ENCODE peak calls at places on chromosomes 12 and 14, in nine cellular contexts. V is lower lobe of right lung; D is stimulated activated CD4-positive, alpha-beta T cell treated with anti-CD3 and anti-CD28 coated beads, Interleukin-12 subunit alpha, Interleukin-12 subunit beta, amount 100 ng/mL, for 4 hours; B is T-cell; R is right cardiac atrium; E is RWPE1; I is activated CD4-positive, alpha-beta T cell treated with anti-CD3 and anti-CD28 coated beads, Interleukin-2, amount 50 U/mL, for 1 hour; O is AG10803; W is NCI-H1694 treated with DMSO at 0.1 percent for 48 hours. G is an unnamed sample.

GRCh38 chr12:2312156-2312555 is 259.4 kb downstream of the CACNA1C start:
- DNase-seq in V (no peak), D (no peak), B (no peak), R (no peak), E (no peak), I (no peak), O (no peak), W (no peak), G (no peak)

GRCh38 chr14:41586237-41586636 is 20.4 kb upstream of the LRFN5 start:
- DNase-seq in V (no peak), D (no peak), B (no peak), R (no peak), E (no peak), I (no peak), O (no peak), W (no peak), G (no peak)

GRCh38 chr12:52004042-52004648 is 2.6 kb upstream of the TAMALIN start:
- DNase-seq in V (no peak), D (no peak), B (no peak), R (peak; percentile 82), E (peak; percentile 62), I (no peak), O (peak; percentile 56), W (peak; percentile 20), G (no peak)

GRCh38 chr14:68762944-68763831 is 29.7 kb downstream of the ZFP36L1 start:
- DNase-seq in V (peak; percentile 54), D (no peak), B (no peak), R (peak; percentile 95), E (no peak), I (no peak), O (peak; percentile 75), W (no peak), G (peak; percentile 83)

GRCh38 chr12:112848972-112849371 is 57.4 kb downstream of the RPH3A start:
- DNase-seq in V (no peak), D (no peak), B (peak; percentile 13), R (no peak), E (no peak), I (no peak), O (no peak), W (peak; percentile 64), G (no peak)

GRCh38 chr12:26798013-26798412 is 35.0 kb downstream of the ITPR2 start:
- DNase-seq in V (no peak), D (no peak), B (no peak), R (no peak), E (no peak), I (no peak), O (peak; percentile 84), W (no peak), G (no peak)

GRCh38 chr12:93803408-93803807 is 126.2 kb downstream of the CRADD start:
- DNase-seq in V (no peak), D (no peak), B (no peak), R (no peak), E (no peak), I (no peak), O (peak; percentile 92), W (no peak), G (no peak)

GRCh38 chr12:107512391-107512790 is 173.2 kb upstream of the PWP1 start:
- DNase-seq in V (no peak), D (no peak), B (no peak), R (no peak), E (no peak), I (no peak), O (peak; percentile 80), W (no peak), G (no peak)